ENCODE peak calls at places on chromosome X, in ten cellular contexts. F is iris pigment epithelial cell; P is cardiac fibroblast; L is activated T-helper 9 cell treated with anti-CD3 and anti-CD28 coated beads, Interleukin-2, amount 50 U/mL, for 16 hours; D is osteocyte; H is right lobe of liver; E is fibroblast of the conjunctiva; Q is posterior cingulate gyrus; U is heart left ventricle; V is cortex of kidney. I is an unnamed sample.
A peak's percentile ranks its signal among the peaks of the same experiment; 100 is the strongest.

GRCh38 chrX:115408736-115409390 is 119.3 kb downstream of the LUZP4 start:
- DNase-seq in H (no peak), V (no peak), F (peak; percentile 60), L (no peak), D (no peak), U (no peak), P (peak; percentile 72), Q (no peak), E (no peak), I (no peak)

GRCh38 chrX:3527811-3528210 is 181.4 kb upstream of the MXRA5 start:
- DNase-seq in E (no peak), P (no peak), V (no peak), H (no peak), U (no peak), D (no peak), L (no peak), F (peak; percentile 54), Q (no peak), I (no peak)

GRCh38 chrX:37608156-37608555 is 36.7 kb downstream of the LANCL3 start:
- DNase-seq in D (no peak), Q (no peak), U (no peak), H (no peak), P (no peak), F (no peak), L (no peak), E (no peak), V (no peak), I (no peak)

GRCh38 chrX:131477498-131477897 is 66.4 kb upstream of the OR13H1 start:
- DNase-seq in V (no peak), D (no peak), E (no peak), H (no peak), P (no peak), F (no peak), Q (no peak), L (no peak), U (no peak), I (no peak)

GRCh38 chrX:103099706-103100105 is 6.8 kb upstream of the NXF3 start:
- DNase-seq in P (no peak), H (no peak), V (no peak), D (no peak), E (no peak), Q (no peak), F (no peak), U (no peak), L (no peak), I (no peak)

GRCh38 chrX:13780868-13781427 is 35.9 kb downstream of the GPM6B start:
- DNase-seq in E (no peak), Q (no peak), V (no peak), L (no peak), D (no peak), F (no peak), U (no peak), H (no peak), P (no peak), I (no peak)

GRCh38 chrX:82676386-82676785 is 831.7 kb upstream of the POU3F4 start:
- DNase-seq in Q (no peak), F (peak; percentile 7), P (no peak), H (no peak), V (no peak), L (no peak), U (no peak), E (no peak), D (no peak), I (no peak)

GRCh38 chrX:39337461-39337860 is 536.2 kb downstream of the MID1IP1 start:
- DNase-seq in H (no peak), L (no peak), P (no peak), F (no peak), Q (peak; percentile 66), D (no peak), U (no peak), E (no peak), V (no peak), I (no peak)

GRCh38 chrX:130575831-130576404 is 174.1 kb downstream of the RBMX2 start:
- DNase-seq in V (no peak), D (no peak), E (peak; percentile 16), P (peak; percentile 60), L (no peak), H (peak; percentile 51), F (peak; percentile 55), Q (peak; percentile 69), U (peak; percentile 23), I (no peak)

GRCh38 chrX:21986596-21986995 is 45.5 kb upstream of the PHEX start:
- DNase-seq in U (no peak), F (peak; percentile 39), V (no peak), E (no peak), Q (no peak), L (no peak), D (no peak), H (no peak), P (peak; percentile 11), I (no peak)

GRCh38 chrX:118117069-118117405 is 427 bp upstream of the KLHL13 start:
- DNase-seq in Q (peak; percentile 73), V (no peak), L (no peak), P (peak; percentile 2), E (no peak), U (no peak), F (no peak), H (no peak), D (no peak), I (no peak)

GRCh38 chrX:130173190-130173895 is 1.6 kb downstream of the RAB33A start:
- DNase-seq in H (no peak), U (peak; percentile 24), F (peak; percentile 82), Q (no peak), L (no peak), V (no peak), D (peak; percentile 81), P (peak; percentile 82), E (peak; percentile 73), I (no peak)

GRCh38 chrX:108209006-108209554 is 117.5 kb downstream of the ATG4A start:
- DNase-seq in P (no peak), E (no peak), Q (no peak), H (no peak), U (no peak), L (no peak), V (no peak), D (no peak), F (no peak), I (no peak)

GRCh38 chrX:152895724-152896420 is 2.0 kb upstream of the ZNF185 start:
- DNase-seq in V (no peak), P (no peak), F (no peak), E (no peak), U (no peak), D (no peak), Q (peak; percentile 43), L (no peak), H (no peak), I (no peak)

GRCh38 chrX:31279359-31279758 is 207.5 kb upstream of the FTHL17 start:
- DNase-seq in D (no peak), E (peak; percentile 6), U (no peak), F (peak; percentile 49), Q (no peak), V (no peak), H (no peak), P (peak; percentile 41), L (no peak), I (no peak)

GRCh38 chrX:129965166-129965565 is 17.3 kb upstream of the BCORL1 start:
- DNase-seq in P (no peak), F (no peak), E (no peak), Q (no peak), L (no peak), D (no peak), H (no peak), V (no peak), U (no peak), I (no peak)

GRCh38 chrX:68827848-68828562 is 816 bp upstream of the EFNB1 start:
- DNase-seq in E (peak; percentile 72), F (peak; percentile 75), V (no peak), H (peak; percentile 83), L (peak; percentile 65), Q (peak; percentile 95), P (peak; percentile 89), U (peak; percentile 80), D (peak; percentile 94), I (peak; percentile 97)

GRCh38 chrX:151402719-151403390 is 5.8 kb downstream of the VMA21 start:
- DNase-seq in E (no peak), D (no peak), H (peak; percentile 74), V (no peak), F (no peak), L (no peak), U (peak; percentile 19), Q (peak; percentile 78), P (no peak), I (no peak)

GRCh38 chrX:51641421-51642021 is 22.8 kb upstream of the CENPVL3 start:
- DNase-seq in Q (no peak), V (no peak), U (no peak), H (no peak), F (peak; percentile 59), P (peak; percentile 71), D (no peak), E (peak; percentile 32), L (no peak), I (no peak)

GRCh38 chrX:129144172-129145038 is 378.9 kb downstream of the SMARCA1 start:
- DNase-seq in F (peak; percentile 8), V (no peak), U (no peak), P (no peak), E (no peak), L (no peak), D (no peak), H (no peak), Q (no peak), I (no peak)

GRCh38 chrX:63354484-63354883 is 3.4 kb upstream of the SPIN4 start:
- DNase-seq in F (no peak), V (no peak), Q (no peak), H (no peak), E (no peak), L (no peak), D (no peak), P (no peak), U (no peak), I (no peak)

GRCh38 chrX:72052415-72053090 is 79.2 kb downstream of the RTL5 start:
- DNase-seq in F (peak; percentile 23), Q (no peak), V (no peak), H (no peak), P (no peak), L (no peak), U (no peak), D (no peak), E (no peak), I (no peak)

GRCh38 chrX:136318895-136319597 is 18.3 kb downstream of the ADGRG4 start:
- DNase-seq in Q (no peak), L (no peak), F (no peak), P (no peak), D (no peak), V (no peak), U (no peak), H (no peak), E (no peak), I (no peak)

GRCh38 chrX:16188687-16189086 is 21.4 kb downstream of the MAGEB17 start:
- DNase-seq in L (no peak), D (no peak), U (no peak), E (no peak), Q (no peak), H (no peak), V (no peak), F (peak; percentile 15), P (no peak), I (no peak)

GRCh38 chrX:11435568-11435967 is 142.4 kb downstream of the AMELX start:
- DNase-seq in U (no peak), P (peak; percentile 88), E (peak; percentile 63), D (no peak), Q (no peak), F (peak; percentile 86), H (no peak), L (no peak), V (no peak), I (no peak)

GRCh38 chrX:46777971-46778810 is 19.3 kb upstream of the SLC9A7 start:
- DNase-seq in E (no peak), P (peak; percentile 64), H (no peak), L (no peak), F (peak; percentile 73), V (no peak), U (no peak), D (no peak), Q (no peak), I (no peak)

GRCh38 chrX:77442728-77443127 is 4.5 kb upstream of the FGF16 start:
- DNase-seq in V (no peak), H (no peak), Q (no peak), P (peak; percentile 46), E (peak; percentile 5), U (no peak), L (no peak), D (no peak), F (peak; percentile 84), I (no peak)

GRCh38 chrX:136097871-136098805 is 49.2 kb upstream of the FHL1 start:
- DNase-seq in Q (no peak), D (no peak), E (no peak), V (no peak), P (no peak), U (no peak), H (no peak), F (no peak), L (no peak), I (no peak)

I was measured in esophagus muscularis mucosa.